ENCODE peak calls at places on chromosomes 7 and 10, in six cellular contexts. K, O, E, Y, F and N are unnamed samples.

GRCh38 chr10:5590816-5591215 is 66.1 kb downstream of the CALML3 start:
- DNase-seq in O (no peak), E (no peak), F (no peak), K (no peak), Y (no peak), N (no peak)

GRCh38 chr10:69769395-69769989 is 32.2 kb upstream of the COL13A1 start:
- DNase-seq in Y (peak), E (peak), O (peak), K (peak), F (no peak), N (no peak)

GRCh38 chr7:92423646-92424045 is 23.6 kb upstream of the GATAD1 start:
- DNase-seq in O (no peak), K (no peak), E (no peak), Y (no peak), F (no peak), N (no peak)

GRCh38 chr10:4067552-4068254 is 282.7 kb upstream of the KLF6 start:
- DNase-seq in K (peak), F (no peak), E (no peak), O (no peak), Y (no peak), N (no peak)

GRCh38 chr7:73809454-73810090 is 21.2 kb upstream of the CLDN4 start:
- DNase-seq in K (no peak), O (no peak), F (no peak), E (peak), Y (no peak), N (no peak)

GRCh38 chr10:127976701-127977367 is 69.9 kb downstream of the PTPRE start:
- DNase-seq in F (no peak), K (peak), E (no peak), O (no peak), Y (no peak), N (no peak)

GRCh38 chr10:93894516-93895378 is 969 bp downstream of the SLC35G1 start:
- DNase-seq in O (no peak), K (peak), F (peak), E (no peak), Y (no peak), N (no peak)

GRCh38 chr10:4191894-4192293 is 406.9 kb upstream of the KLF6 start:
- DNase-seq in Y (no peak), O (no peak), E (no peak), F (no peak), K (no peak), N (no peak)

GRCh38 chr7:81138850-81139249 is 220.0 kb upstream of the SEMA3C start:
- DNase-seq in K (no peak), E (no peak), O (no peak), F (no peak), Y (no peak), N (no peak)

GRCh38 chr7:81140775-81141174 is 221.9 kb upstream of the SEMA3C start:
- DNase-seq in O (no peak), F (no peak), K (no peak), Y (no peak), E (no peak), N (no peak)

GRCh38 chr7:81140206-81140605 is 221.4 kb upstream of the SEMA3C start:
- DNase-seq in K (no peak), O (no peak), Y (no peak), E (no peak), F (no peak), N (no peak)

GRCh38 chr7:81143856-81144255 is 225.0 kb upstream of the SEMA3C start:
- DNase-seq in Y (no peak), F (no peak), O (no peak), E (no peak), K (no peak), N (no peak)
- H2AFZ ChIP-seq in Y (no peak), F (no peak), O (no peak), E (no peak), K (no peak), N (no peak)

GRCh38 chr7:44096326-44096881 is 7.7 kb upstream of the AEBP1 start:
- DNase-seq in K (no peak), F (no peak), Y (no peak), O (no peak), E (no peak), N (no peak)

GRCh38 chr7:44095781-44096180 is 8.4 kb upstream of the AEBP1 start:
- DNase-seq in E (no peak), F (no peak), Y (no peak), O (no peak), K (no peak), N (no peak)

GRCh38 chr7:44093102-44093641 is 10.8 kb upstream of the POLM start:
- DNase-seq in F (no peak), K (no peak), Y (no peak), E (no peak), O (no peak), N (no peak)

GRCh38 chr7:44094796-44095592 is 9.2 kb upstream of the AEBP1 start:
- DNase-seq in Y (no peak), F (no peak), K (no peak), O (no peak), E (no peak), N (no peak)

DNA sequence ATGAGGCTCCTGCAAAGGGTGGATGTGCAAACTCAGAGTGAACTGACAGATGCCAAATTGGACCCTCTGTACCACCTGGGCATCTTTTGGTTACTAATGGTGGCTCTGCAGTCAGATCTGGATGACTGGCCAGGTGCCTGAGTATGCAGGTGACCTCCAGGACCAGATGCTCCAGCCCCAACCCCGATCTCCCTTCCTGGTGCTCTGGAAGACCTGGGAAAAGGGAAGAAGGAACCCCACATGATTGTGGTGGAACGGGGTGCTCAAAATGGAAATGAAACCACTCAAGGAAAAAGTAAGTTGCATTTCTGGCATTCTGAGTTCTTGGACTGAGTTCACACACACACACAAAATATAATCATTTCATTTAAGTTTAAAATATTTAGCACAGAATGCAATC is 9.8 kb upstream of the AEBP1 start:
- DNase-seq in K (no peak), Y (no peak), E (no peak), F (no peak), O (no peak), N (no peak)
- H2AFZ ChIP-seq in K (no peak), Y (no peak), E (no peak), F (no peak), O (no peak), N (peak)

GRCh38 chr7:107644704-107645083 is 15.9 kb upstream of the SLC26A4 start:
- DNase-seq in K (no peak), O (no peak), F (no peak), Y (no peak), E (no peak), N (no peak)
- H2AFZ ChIP-seq in K (no peak), O (no peak), F (no peak), Y (no peak), E (no peak), N (no peak)

DNA sequence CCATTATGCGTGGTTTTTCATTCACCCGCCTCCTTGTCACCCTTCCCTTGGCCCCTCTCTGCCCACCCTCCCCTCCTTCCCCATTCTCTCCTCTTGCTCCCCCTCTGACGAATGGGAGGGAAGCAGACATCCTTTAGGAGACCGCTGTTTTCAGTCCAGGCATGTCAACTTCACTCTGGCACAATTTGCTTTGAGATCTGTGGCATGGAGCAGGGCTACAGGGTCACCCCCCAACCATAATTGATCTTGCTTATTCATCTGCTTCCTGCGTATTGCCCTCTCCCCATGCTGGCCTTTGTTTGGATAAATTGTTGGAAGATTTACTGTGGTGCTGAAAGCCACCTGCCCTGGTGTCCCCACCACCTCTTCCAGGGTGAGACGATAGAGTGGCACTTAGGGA is 575.8 kb downstream of the LRMDA start:
- DNase-seq in E (no peak), Y (no peak), F (no peak), O (peak), K (no peak), N (no peak)
- H2AFZ ChIP-seq in E (no peak), Y (no peak), F (no peak), O (peak), K (no peak), N (no peak)